ENCODE peak calls at places on chromosomes 1 and 21, in four cellular contexts. U, F, J and N are unnamed samples.

GRCh38 chr1:160251687-160252526 is 10.4 kb downstream of the DCAF8 start:
- DNase-seq in U (peak; percentile 43), F (peak; percentile 73), J (peak; percentile 85), N (peak; percentile 79)

GRCh38 chr1:112672842-112673241 is 1.6 kb upstream of the MOV10 start:
- DNase-seq in U (no peak), F (no peak), J (no peak), N (no peak)

GRCh38 chr1:94858276-94858675 is 38.1 kb downstream of the SLC44A3 start:
- DNase-seq in U (no peak), F (no peak), J (no peak), N (no peak)

GRCh38 chr1:201350361-201350725 is 27.1 kb downstream of the TNNT2 start:
- DNase-seq in U (no peak), F (no peak), J (no peak), N (no peak)

GRCh38 chr1:22613226-22613918 is 23.1 kb upstream of the C1QA start:
- DNase-seq in U (no peak), F (no peak), J (no peak), N (no peak)

GRCh38 chr1:183024352-183025337 is 1.4 kb downstream of the LAMC1 start:
- DNase-seq in U (no peak), F (no peak), J (no peak), N (no peak)

GRCh38 chr21:24290151-24290833 is 1317.0 kb downstream of the MRPL39 start:
- DNase-seq in U (no peak), F (no peak), J (no peak), N (no peak)

GRCh38 chr1:242212401-242212800 is 213.5 kb upstream of the MAP1LC3C start:
- DNase-seq in U (no peak), F (no peak), J (no peak), N (peak; percentile 87)

GRCh38 chr1:33637846-33638440 is 165.5 kb downstream of the ZSCAN20 start:
- DNase-seq in U (no peak), F (no peak), J (no peak), N (peak; percentile 31)

GRCh38 chr1:164575356-164575755 is 16.4 kb downstream of the PBX1 start:
- DNase-seq in U (no peak), F (no peak), J (no peak), N (no peak)

GRCh38 chr1:111628153-111628552 is 8.6 kb downstream of the RAP1A start:
- DNase-seq in U (no peak), F (no peak), J (no peak), N (no peak)

GRCh38 chr1:163022129-163022528 is 47.0 kb upstream of the RGS4 start:
- DNase-seq in U (no peak), F (no peak), J (no peak), N (no peak)

GRCh38 chr1:55530749-55531478 is 315.8 kb upstream of the USP24 start:
- DNase-seq in U (no peak), F (no peak), J (no peak), N (no peak)

GRCh38 chr1:26833432-26834405 is 7.2 kb downstream of the ZDHHC18 start:
- DNase-seq in U (no peak), F (no peak), J (no peak), N (no peak)

GRCh38 chr1:170200665-170201397 is 55.1 kb downstream of the NTMT2 start:
- DNase-seq in U (no peak), F (no peak), J (no peak), N (no peak)

GRCh38 chr1:247487057-247487456 is 29.2 kb upstream of the OR2B11 start:
- DNase-seq in U (no peak), F (peak; percentile 4), J (peak; percentile 49), N (peak; percentile 71)

GRCh38 chr1:67897270-67897949 is 64.1 kb upstream of the GNG12 start:
- DNase-seq in U (no peak), F (no peak), J (no peak), N (no peak)

GRCh38 chr1:58763214-58763613 is 20.6 kb downstream of the JUN start:
- DNase-seq in U (no peak), F (no peak), J (no peak), N (no peak)
- H3K4me3 ChIP-seq in U (no peak overlapping the region), F (no peak overlapping the region), J (no peak overlapping the region), N (no peak overlapping the region)

DNA sequence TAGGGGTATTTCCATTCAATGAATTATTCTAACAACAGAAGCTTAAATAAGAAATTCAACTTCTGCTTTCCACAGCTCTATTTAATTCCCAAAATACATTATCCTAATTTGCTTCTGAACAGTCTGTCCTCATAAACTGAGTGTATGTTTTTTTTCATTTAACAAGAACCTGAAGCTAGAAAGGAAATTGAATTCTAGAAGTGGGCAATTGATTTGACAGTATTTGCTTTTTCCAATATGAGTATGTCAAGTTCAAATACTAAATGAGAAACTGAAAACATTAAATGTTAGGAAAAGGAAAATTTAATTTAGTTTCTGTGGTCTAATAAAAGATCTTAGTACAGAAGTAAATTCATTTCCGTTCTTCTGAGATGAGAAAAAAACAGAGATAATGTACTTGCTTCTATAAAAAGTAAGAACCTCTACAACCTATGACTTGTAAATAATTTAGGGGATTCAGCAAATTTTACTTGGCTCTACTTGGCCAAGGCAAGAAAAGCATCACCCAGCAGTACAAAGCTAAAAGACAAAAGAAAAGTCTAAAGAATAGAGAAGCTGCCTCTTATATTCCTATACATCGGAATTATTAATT is 31.1 kb downstream of the RAB3GAP2 start:
- DNase-seq in U (no peak), F (no peak), J (no peak), N (no peak)
- H3K4me3 ChIP-seq in U (no peak overlapping the region), F (no peak overlapping the region), J (no peak overlapping the region), N (no peak overlapping the region)

GRCh38 chr1:35884934-35885333 is 1.9 kb downstream of the AGO1 start:
- DNase-seq in U (no peak), F (no peak), J (no peak), N (no peak)

GRCh38 chr1:35882945-35883680 is at the start of gene AGO1:
- DNase-seq in U (peak; percentile 84), F (peak; percentile 90), J (peak; percentile 96), N (peak; percentile 99)

GRCh38 chr1:35881850-35882273 is 1.1 kb upstream of the AGO1 start:
- DNase-seq in U (no peak), F (no peak), J (no peak), N (no peak)

GRCh38 chr1:35883681-35884155 is 709 bp downstream of the AGO1 start:
- DNase-seq in U (no peak), F (peak; percentile 36), J (peak; percentile 78), N (peak; percentile 97)

GRCh38 chr1:35882586-35882944 is 444 bp upstream of the AGO1 start:
- DNase-seq in U (no peak), F (no peak), J (no peak), N (no peak)
- H3K4me3 ChIP-seq in U (peak overlapping the region; percentile 83), F (no peak overlapping the region), J (no peak overlapping the region), N (no peak overlapping the region)

GRCh38 chr1:66276229-66276628 is 257.7 kb upstream of the SGIP1 start:
- DNase-seq in U (no peak), F (no peak), J (no peak), N (no peak)
- H3K4me3 ChIP-seq in U (no peak overlapping the region), F (no peak overlapping the region), J (no peak overlapping the region), N (no peak overlapping the region)

DNA sequence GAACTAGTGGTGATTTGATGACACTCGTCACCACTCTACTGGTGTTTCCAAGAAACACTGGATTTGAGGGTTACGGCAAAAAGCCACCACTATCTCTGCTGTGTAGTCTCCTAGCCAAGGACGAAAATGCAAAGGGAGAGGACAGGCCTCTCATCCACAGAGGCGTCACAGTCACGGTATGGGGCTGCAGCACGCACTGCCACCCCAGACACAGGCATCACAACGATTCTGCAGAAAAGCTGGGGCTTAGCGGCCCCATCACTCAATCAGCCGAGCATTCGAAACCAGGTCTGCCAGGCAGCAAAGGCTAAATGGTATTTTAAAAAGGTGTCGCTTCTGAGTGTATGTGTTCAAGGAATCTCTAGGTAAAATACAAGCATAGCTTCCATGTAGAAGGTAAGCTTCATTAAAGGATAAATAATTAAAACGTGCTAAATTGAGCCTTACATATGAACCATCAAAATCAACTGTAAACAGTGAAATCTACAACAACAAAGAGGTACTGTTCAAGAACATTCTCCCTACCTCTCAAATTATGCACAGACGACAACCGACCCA is 1.4 kb downstream of the RIPK4 start:
- DNase-seq in U (no peak), F (no peak), J (no peak), N (peak; percentile 58)
- H3K4me3 ChIP-seq in U (no peak overlapping the region), F (peak overlapping the region; percentile 92), J (no peak overlapping the region), N (peak overlapping the region; percentile 84)

GRCh38 chr1:155320252-155320651 is 442 bp upstream of the RUSC1 start:
- DNase-seq in U (no peak), F (no peak), J (no peak), N (peak; percentile 60)
- H3K4me3 ChIP-seq in U (peak overlapping the region; percentile 70), F (no peak overlapping the region), J (no peak overlapping the region), N (peak overlapping the region; percentile 72)

DNA sequence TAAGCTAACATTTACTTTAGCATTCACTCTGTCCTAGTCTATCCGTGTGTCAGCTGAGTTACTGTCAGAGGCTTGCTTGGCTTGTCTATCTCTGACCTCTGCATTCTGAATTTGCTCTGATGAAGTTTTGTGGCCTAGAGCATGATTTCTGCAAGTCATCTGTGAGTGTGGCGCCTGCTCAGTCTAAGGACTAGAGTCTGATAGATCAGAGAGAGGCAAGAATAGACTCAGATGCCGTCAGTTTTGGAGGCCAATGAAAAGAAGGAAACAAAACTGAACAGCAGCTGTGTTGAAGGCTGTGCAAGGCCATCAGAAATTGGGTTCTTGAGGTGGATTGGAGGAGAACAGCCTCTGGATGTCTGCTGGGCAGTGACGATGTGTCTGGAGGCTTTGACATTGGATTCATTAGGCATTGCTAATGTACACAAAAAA is 573.1 kb downstream of the USP25 start:
- DNase-seq in U (no peak), F (no peak), J (peak; percentile 22), N (no peak)
- H3K4me3 ChIP-seq in U (no peak overlapping the region), F (no peak overlapping the region), J (no peak overlapping the region), N (no peak overlapping the region)

GRCh38 chr1:6962390-6962955 is 177.2 kb downstream of the CAMTA1 start:
- DNase-seq in U (peak; percentile 18), F (peak; percentile 75), J (peak; percentile 95), N (peak; percentile 100)
- H3K4me3 ChIP-seq in U (peak overlapping the region; percentile 30), F (peak overlapping the region; percentile 81), J (peak overlapping the region; percentile 18), N (no peak overlapping the region)